ENCODE peak calls at places on chromosomes 6 and 20, in ten cellular contexts. C is heart right ventricle, P is body of pancreas, X is astrocyte, J is Panc1, I is right atrium auricular region, T is fibroblast of lung, M is tibial nerve, L is left ventricle myocardium inferior, B is uterus. Q is an unnamed sample.

GRCh38 chr6:111615916-111616612 is 10.4 kb upstream of the TRAF3IP2 start:
- DNase-seq in J (no peak), C (no peak), T (no peak), B (no peak), L (no peak), I (no peak), P (no peak), X (no peak), M (no peak), Q (no peak)

GRCh38 chr6:39302669-39303424 is 11.4 kb downstream of the KCNK17 start:
- DNase-seq in I (peak; percentile 82), T (peak; percentile 40), B (peak; percentile 49), M (peak; percentile 83), X (peak; percentile 19), C (peak; percentile 76), J (peak; percentile 36), P (peak; percentile 93), L (peak; percentile 79), Q (no peak)

GRCh38 chr6:109349419-109349987 is 32.8 kb downstream of the CD164 start:
- DNase-seq in I (no peak), P (peak; percentile 73), X (peak; percentile 60), C (peak; percentile 28), L (no peak), T (peak; percentile 67), M (no peak), J (no peak), B (no peak), Q (no peak)

GRCh38 chr6:36679043-36679821 is 718 bp downstream of the CDKN1A start:
- DNase-seq in T (peak; percentile 57), X (peak; percentile 24), J (no peak), I (peak; percentile 92), P (peak; percentile 87), M (peak; percentile 66), C (peak; percentile 82), L (peak; percentile 74), B (peak; percentile 80), Q (peak; percentile 96)

GRCh38 chr6:37244430-37245310 is 12.9 kb upstream of the TBC1D22B start:
- DNase-seq in X (peak; percentile 100), J (no peak), L (peak; percentile 72), I (peak; percentile 96), B (peak; percentile 85), T (peak; percentile 100), M (peak; percentile 69), C (peak; percentile 94), P (peak; percentile 88), Q (peak; percentile 94)

GRCh38 chr6:14046476-14047068 is 71.0 kb upstream of the CD83 start:
- DNase-seq in I (no peak), C (no peak), J (peak; percentile 47), P (peak; percentile 69), B (no peak), X (no peak), T (peak; percentile 53), L (no peak), M (no peak), Q (no peak)

GRCh38 chr20:60102665-60103210 is 144.5 kb downstream of the CDH26 start:
- DNase-seq in B (no peak), P (no peak), X (no peak), I (no peak), T (no peak), J (no peak), L (no peak), C (no peak), M (no peak), Q (no peak)

GRCh38 chr6:8082954-8083858 is 19.0 kb upstream of the BLOC1S5 start:
- DNase-seq in P (peak; percentile 44), T (peak; percentile 94), J (no peak), B (no peak), M (no peak), X (peak; percentile 93), I (no peak), C (no peak), L (no peak), Q (no peak)

GRCh38 chr6:37352384-37352783 is 1.4 kb upstream of the RNF8 start:
- DNase-seq in M (no peak), I (no peak), T (no peak), J (no peak), L (no peak), C (no peak), P (no peak), X (no peak), B (no peak), Q (no peak)

DNA sequence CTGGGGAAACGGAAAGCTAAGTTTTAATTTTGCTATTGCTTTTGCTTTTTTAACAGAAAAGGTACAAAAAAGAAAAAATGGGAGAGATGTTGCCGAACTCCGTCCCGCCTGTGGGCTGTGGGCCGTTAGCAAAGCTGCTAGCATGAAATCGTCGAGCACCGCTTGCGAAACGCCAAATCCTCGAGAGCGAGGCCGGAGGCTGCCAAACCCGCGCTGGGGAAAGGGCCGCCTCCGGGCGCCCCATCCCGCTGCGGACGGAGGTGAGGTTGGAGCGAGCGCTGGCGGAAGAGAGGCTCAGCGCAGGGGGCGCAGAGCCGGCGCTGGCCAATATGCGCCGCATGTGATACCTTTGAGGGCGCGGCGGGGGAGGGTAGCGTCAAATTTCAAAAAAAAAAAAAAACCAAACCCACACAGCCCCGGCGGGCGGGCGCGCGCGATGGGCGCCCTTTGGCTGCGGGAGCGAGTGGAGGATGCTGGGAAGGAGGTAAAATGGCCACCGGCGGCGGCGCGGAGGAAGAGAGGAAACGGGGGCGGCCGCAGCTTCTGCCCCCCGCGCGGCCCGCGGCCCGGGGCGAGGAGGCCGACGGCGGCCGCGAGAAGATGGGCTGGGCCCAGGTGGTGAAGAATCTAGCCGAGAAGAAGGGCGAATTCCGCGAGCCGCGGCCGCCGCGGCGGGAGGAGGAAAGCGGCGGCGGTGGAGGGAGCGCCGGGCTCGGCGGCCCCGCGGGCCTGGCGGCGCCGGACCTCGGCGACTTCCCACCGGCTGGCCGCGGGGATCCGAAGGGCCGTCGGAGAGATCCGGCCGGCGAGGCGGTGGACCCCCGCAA is at the start of gene ZCCHC3:
- DNase-seq in L (peak; percentile 88), J (no peak), M (peak; percentile 75), X (peak; percentile 86), P (peak; percentile 91), I (peak; percentile 88), C (peak; percentile 83), B (peak; percentile 96), T (peak; percentile 93), Q (peak; percentile 93)
- TF ChIP-seq CTCF in L (peak; percentile 26), J (no peak), M (no peak), X (no peak), P (peak; percentile 13), I (no peak), C (no peak), B (peak; percentile 35), T (no peak), Q (no peak)

GRCh38 chr20:49672109-49672681 is 41.5 kb downstream of the B4GALT5 start:
- DNase-seq in J (no peak), T (no peak), I (no peak), C (no peak), M (no peak), X (no peak), L (no peak), P (no peak), B (no peak), Q (no peak)
- H3K4me3 ChIP-seq in J (no peak overlapping the region), T (no peak overlapping the region), I (no peak overlapping the region), C (no peak overlapping the region), M (no peak overlapping the region), X (no peak overlapping the region), L (no peak overlapping the region), P (no peak overlapping the region), B (no peak overlapping the region), Q (no peak overlapping the region)

GRCh38 chr20:3505148-3505547 is 34.3 kb downstream of the ATRN start:
- DNase-seq in B (no peak), I (no peak), X (no peak), T (no peak), M (no peak), J (no peak), C (no peak), P (no peak), L (no peak), Q (no peak)

GRCh38 chr20:3514012-3514642 is 43.3 kb downstream of the ATRN start:
- DNase-seq in P (no peak), T (no peak), B (no peak), I (no peak), L (no peak), M (no peak), X (no peak), C (no peak), J (no peak), Q (no peak)

GRCh38 chr20:3515379-3516175 is 44.8 kb downstream of the ATRN start:
- DNase-seq in M (no peak), B (no peak), L (no peak), C (no peak), X (peak; percentile 31), P (no peak), I (no peak), J (no peak), T (peak; percentile 45), Q (no peak)

GRCh38 chr20:3509064-3509463 is 38.2 kb downstream of the ATRN start:
- DNase-seq in P (no peak), B (no peak), C (no peak), J (no peak), I (no peak), X (no peak), M (no peak), T (no peak), L (no peak), Q (no peak)

GRCh38 chr20:3510110-3510509 is 39.3 kb downstream of the ATRN start:
- DNase-seq in T (no peak), J (no peak), B (no peak), X (no peak), M (no peak), L (no peak), I (no peak), C (no peak), P (peak; percentile 27), Q (no peak)
- H3K27ac ChIP-seq in T (no peak overlapping the region), J (no peak overlapping the region), B (no peak overlapping the region), X (no peak overlapping the region), M (no peak overlapping the region), L (peak overlapping the region; percentile 4), I (no peak overlapping the region), C (no peak overlapping the region), P (peak overlapping the region; percentile 36), Q (no peak overlapping the region)

GRCh38 chr20:7124120-7124519 is 356.6 kb downstream of the BMP2 start:
- DNase-seq in X (no peak), J (no peak), L (no peak), T (no peak), C (no peak), B (no peak), M (no peak), P (no peak), I (no peak), Q (no peak)

GRCh38 chr20:7123457-7123856 is 356.0 kb downstream of the BMP2 start:
- DNase-seq in M (no peak), B (no peak), T (no peak), P (no peak), X (no peak), I (no peak), J (no peak), L (no peak), C (peak; percentile 42), Q (no peak)
- TF ChIP-seq CTCF in M (no peak), B (no peak), T (no peak), P (no peak), X (no peak), I (no peak), J (no peak), L (no peak), C (no peak), Q (no peak)

GRCh38 chr20:53940883-53941546 is 129.4 kb downstream of the BCAS1 start:
- DNase-seq in M (no peak), X (peak; percentile 96), B (no peak), I (no peak), J (no peak), T (peak; percentile 96), P (no peak), C (peak; percentile 48), L (peak; percentile 37), Q (peak; percentile 63)
- H3K4me3 ChIP-seq in M (peak overlapping the region; percentile 0), X (peak overlapping the region; percentile 32), B (no peak overlapping the region), I (no peak overlapping the region), J (peak overlapping the region; percentile 15), T (no peak overlapping the region), P (no peak overlapping the region), C (peak overlapping the region; percentile 21), L (peak overlapping the region; percentile 29), Q (peak overlapping the region; percentile 47)

GRCh38 chr6:98179606-98180005 is 654.8 kb upstream of the POU3F2 start:
- DNase-seq in L (no peak), B (no peak), X (no peak), J (no peak), M (no peak), T (no peak), C (no peak), I (no peak), P (no peak), Q (no peak)
- H3K27ac ChIP-seq in L (no peak overlapping the region), B (no peak overlapping the region), X (no peak overlapping the region), J (no peak overlapping the region), M (no peak overlapping the region), T (no peak overlapping the region), C (no peak overlapping the region), I (no peak overlapping the region), P (no peak overlapping the region), Q (no peak overlapping the region)

Q was measured in coronary artery.